ENCODE peak calls at places on chromosomes 6 and 20, in nine cellular contexts. P, N, E, C, Z, H, T, U and X are unnamed samples.

GRCh38 chr6:124780621-124781020 is 181.6 kb upstream of the RNF217 start:
- DNase-seq in P (no peak), E (no peak), T (peak), N (no peak), U (no peak), Z (no peak), H (peak), C (no peak), X (no peak)

GRCh38 chr6:135185483-135185882 is 4.4 kb downstream of the MYB start:
- DNase-seq in T (no peak), P (no peak), Z (no peak), E (no peak), U (no peak), N (no peak), H (no peak), C (no peak), X (no peak)

GRCh38 chr6:78908621-78909020 is 41.3 kb downstream of the IRAK1BP1 start:
- DNase-seq in T (no peak), N (no peak), Z (no peak), C (no peak), E (no peak), P (no peak), H (peak), U (no peak), X (no peak)

GRCh38 chr6:4802312-4802935 is 26.2 kb downstream of the CDYL start:
- DNase-seq in N (no peak), E (no peak), H (no peak), U (no peak), P (no peak), T (no peak), C (no peak), Z (no peak), X (no peak)

GRCh38 chr20:46243707-46244628 is 64.3 kb downstream of the CDH22 start:
- DNase-seq in P (peak), Z (no peak), C (no peak), E (peak), U (no peak), T (no peak), H (peak), N (peak), X (no peak)

GRCh38 chr20:25459916-25460590 is 52.6 kb downstream of the GINS1 start:
- DNase-seq in T (no peak), Z (no peak), C (no peak), H (no peak), E (peak), P (no peak), N (no peak), U (no peak), X (no peak)

GRCh38 chr20:60013296-60014142 is 55.3 kb downstream of the CDH26 start:
- DNase-seq in U (no peak), H (no peak), Z (no peak), P (no peak), E (no peak), C (no peak), N (no peak), T (no peak), X (no peak)

GRCh38 chr6:44061375-44062104 is 65.7 kb downstream of the MRPL14 start:
- DNase-seq in N (no peak), H (peak), C (no peak), T (no peak), E (no peak), U (no peak), Z (no peak), P (no peak), X (no peak)